ENCODE peak calls at places on chromosomes 5 and 9, in five cellular contexts. W is cardiac fibroblast, Q is IMR-90, R is BE2C, N is A549. U is an unnamed sample.

GRCh38 chr5:95130951-95131350 is 153.9 kb downstream of the MCTP1 start:
- DNase-seq in N (no peak), R (no peak), Q (no peak), W (no peak), U (no peak)

GRCh38 chr5:66529182-66529581 is 67.0 kb upstream of the MAST4 start:
- DNase-seq in R (no peak), W (no peak), N (no peak), Q (no peak), U (no peak)

GRCh38 chr5:1207555-1207954 is 6.2 kb downstream of the SLC6A19 start:
- DNase-seq in N (no peak), W (no peak), R (no peak), Q (no peak), U (no peak)

GRCh38 chr5:170603578-170604565 is 100.1 kb downstream of the KCNIP1 start:
- DNase-seq in W (peak), Q (peak), R (peak), N (peak), U (peak)

GRCh38 chr5:38023799-38024198 is 184.0 kb upstream of the GDNF start:
- DNase-seq in R (no peak), N (no peak), W (no peak), Q (no peak), U (no peak)

GRCh38 chr5:80181618-80182211 is 74.1 kb downstream of the SERINC5 start:
- DNase-seq in N (peak), Q (no peak), W (peak), R (no peak), U (no peak)

GRCh38 chr5:170333161-170333909 is 35.8 kb upstream of the LCP2 start:
- DNase-seq in W (no peak), R (no peak), N (no peak), Q (no peak), U (no peak)

GRCh38 chr9:19782005-19782404 is 6.8 kb downstream of the SLC24A2 start:
- DNase-seq in R (no peak), N (no peak), Q (no peak), W (peak), U (no peak)

GRCh38 chr5:141567513-141568117 is 51.2 kb downstream of the DIAPH1 start:
- DNase-seq in N (no peak), Q (peak), R (no peak), W (peak), U (no peak)

GRCh38 chr9:100170556-100170955 is 71.5 kb downstream of the INVS start:
- DNase-seq in R (no peak), W (no peak), Q (peak), N (no peak), U (no peak)

GRCh38 chr9:129027685-129028191 is 393 bp downstream of the SH3GLB2 start:
- DNase-seq in R (no peak), W (no peak), N (peak), Q (no peak), U (no peak)

GRCh38 chr9:127608104-127608966 is 3.7 kb upstream of the STXBP1 start:
- DNase-seq in N (peak), W (peak), R (peak), Q (peak), U (peak)

GRCh38 chr9:20227166-20227874 is 395.0 kb downstream of the MLLT3 start:
- DNase-seq in N (no peak), W (no peak), R (no peak), Q (no peak), U (no peak)

GRCh38 chr9:122053951-122054350 is 39.2 kb downstream of the TTLL11 start:
- DNase-seq in Q (no peak), W (no peak), R (no peak), N (no peak), U (no peak)

GRCh38 chr5:100667021-100667671 is 132.0 kb downstream of the FAM174A start:
- DNase-seq in W (peak), N (no peak), Q (peak), R (no peak), U (no peak)

GRCh38 chr5:109962882-109963603 is 273.3 kb downstream of the MAN2A1 start:
- DNase-seq in Q (no peak), R (no peak), W (no peak), N (no peak), U (no peak)

DNA sequence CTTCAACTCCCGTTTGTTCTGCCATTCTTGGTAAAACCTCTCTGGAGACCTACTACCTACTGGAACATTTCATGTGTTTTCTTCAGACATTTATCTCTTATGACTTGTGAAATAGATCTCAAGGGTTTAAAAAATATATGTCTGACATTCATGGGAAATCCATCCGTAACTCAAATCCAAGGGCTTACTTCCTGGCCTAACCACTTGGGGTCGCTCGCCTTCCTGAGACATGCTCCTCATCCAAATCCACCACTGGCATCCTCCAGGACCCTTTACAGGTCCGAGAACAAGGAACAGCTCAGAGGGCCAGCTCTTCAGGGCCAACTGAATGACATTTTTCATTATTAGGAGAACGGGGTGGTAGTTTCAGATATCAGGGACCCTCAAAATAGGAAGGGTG is 235.1 kb upstream of the TUT7 start:
- DNase-seq in W (no peak), R (no peak), Q (no peak), N (no peak), U (no peak)
- TF ChIP-seq CTCF in W (no peak), R (no peak), Q (no peak), N (no peak), U (no peak)

DNA sequence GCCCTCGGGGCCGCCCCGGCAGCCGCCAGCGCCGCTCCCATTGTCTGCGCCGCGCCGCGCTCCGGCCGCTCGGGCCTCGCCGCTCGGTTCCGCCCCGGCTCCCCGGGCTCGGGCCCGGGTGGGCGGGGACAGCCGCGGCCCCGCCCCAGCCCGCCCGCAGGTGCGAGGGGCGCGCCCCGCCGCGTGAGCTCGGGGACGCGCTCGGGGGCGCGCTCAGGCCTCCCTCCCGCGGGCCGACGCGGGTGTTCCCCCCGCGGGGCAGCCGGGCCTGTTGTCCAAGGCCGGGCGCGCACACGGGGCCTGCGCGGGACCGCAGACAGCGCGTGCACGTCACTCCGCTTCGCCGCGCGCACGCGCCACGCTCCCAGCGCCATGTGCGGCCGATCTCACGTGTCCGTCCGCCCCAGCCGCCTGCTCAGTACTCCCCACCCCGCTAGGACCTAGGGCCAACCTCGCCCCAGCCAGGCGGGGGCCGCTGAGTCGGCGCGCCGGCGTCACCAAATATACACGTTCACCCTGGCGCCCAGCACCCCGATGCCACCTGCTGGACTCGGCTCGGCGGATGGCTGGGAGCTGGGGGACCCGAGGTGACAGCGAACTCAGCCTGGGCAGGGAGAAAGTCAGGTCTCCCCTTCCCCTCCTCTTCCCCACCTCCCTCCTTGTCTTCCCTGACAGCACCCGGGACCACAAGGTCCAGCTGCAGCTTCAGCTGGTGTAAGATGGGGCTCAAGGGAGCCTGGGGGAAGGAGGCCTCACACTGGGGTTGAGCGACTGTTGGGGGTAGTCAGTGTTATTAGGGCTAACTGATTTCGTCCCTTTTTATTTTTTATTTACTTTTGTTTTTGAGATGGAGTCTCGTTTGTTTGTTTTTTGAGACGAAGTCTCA is 14.3 kb downstream of the GBGT1 start:
- DNase-seq in W (peak), R (peak), Q (peak), N (peak), U (peak)
- TF ChIP-seq CTCF in W (peak), R (peak), Q (peak), N (peak), U (no peak)

GRCh38 chr5:54229041-54229780 is 81.2 kb downstream of the ARL15 start:
- DNase-seq in Q (peak), N (peak), R (peak), W (peak), U (peak)

GRCh38 chr5:54234304-54234938 is 76.0 kb downstream of the ARL15 start:
- DNase-seq in N (peak), W (peak), R (no peak), Q (peak), U (peak)
- TF ChIP-seq CTCF in N (peak), W (peak), R (peak), Q (peak), U (no peak)

GRCh38 chr9:107637421-107638420 is 148.2 kb upstream of the KLF4 start:
- DNase-seq in W (peak), Q (peak), N (peak), R (peak), U (peak)
- TF ChIP-seq CTCF in W (no peak), Q (peak), N (no peak), R (no peak), U (no peak)

DNA sequence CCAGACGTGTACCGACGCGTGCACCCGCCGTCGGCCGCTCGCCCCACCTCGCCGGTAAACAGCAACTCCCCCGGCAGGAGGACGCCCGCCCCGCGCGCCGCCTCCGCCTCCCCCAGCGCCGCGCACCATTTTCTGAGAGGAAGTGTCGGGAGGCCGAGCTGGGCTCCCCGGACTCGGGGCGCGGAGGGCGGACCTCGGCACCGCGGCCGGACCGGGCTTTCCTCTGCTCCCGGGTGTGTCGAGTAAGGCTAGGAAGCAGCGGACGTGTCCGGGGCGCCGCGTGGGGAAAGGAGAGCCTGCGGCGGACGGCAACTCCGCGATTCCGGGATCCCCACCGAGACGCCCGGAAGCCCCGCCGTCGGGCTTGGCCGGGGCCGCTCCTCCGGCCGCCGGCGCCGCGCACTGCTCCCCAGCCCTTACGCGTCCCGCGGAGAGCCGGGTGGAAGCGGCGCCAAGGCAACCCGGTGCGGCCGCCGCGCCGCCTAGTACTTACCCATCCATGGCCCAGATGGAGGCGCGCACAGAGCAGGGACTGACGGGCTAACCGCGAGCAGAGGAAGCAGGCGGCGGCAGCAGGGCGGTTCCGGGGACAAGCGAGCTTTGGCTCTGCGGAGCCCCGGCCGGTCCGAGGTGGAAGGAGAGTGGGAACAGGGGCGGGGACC is at the start of gene PTBP3:
- DNase-seq in N (peak), Q (peak), W (peak), R (peak), U (peak)
- TF ChIP-seq CTCF in N (no peak), Q (no peak), W (no peak), R (no peak), U (no peak)

DNA sequence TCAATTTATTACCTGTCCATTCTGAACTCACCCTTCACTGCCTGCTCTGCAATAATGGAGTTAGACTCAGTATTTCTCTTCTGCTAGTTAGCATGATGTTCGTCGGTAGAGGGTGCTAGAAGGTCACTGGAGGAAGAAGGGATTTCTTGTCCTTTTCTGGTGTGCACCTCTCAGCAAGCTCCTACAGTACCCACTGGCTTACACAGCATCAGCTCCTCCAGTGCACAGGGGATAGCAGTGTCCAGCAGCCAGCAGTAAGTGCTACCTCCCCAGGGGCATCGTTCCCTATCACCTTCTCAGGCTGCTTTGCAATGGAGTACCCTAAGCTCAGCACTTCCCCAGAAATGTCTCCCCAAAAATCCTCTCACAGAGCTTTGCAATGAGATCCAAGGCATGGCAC is 45.9 kb upstream of the APC start:
- DNase-seq in N (peak), Q (peak), R (peak), W (peak), U (no peak)
- TF ChIP-seq CTCF in N (peak), Q (peak), R (peak), W (peak), U (no peak)

U was measured in GM20000.